ENCODE peak calls at places on chromosomes 7 and 10, in eight cellular contexts. N, P, F, B, R, Q, T and D are unnamed samples.

GRCh38 chr10:114753126-114753525 is 68.5 kb upstream of the FHIP2A start:
- DNase-seq in R (no peak), F (no peak), B (no peak), N (no peak), T (peak), P (no peak), Q (no peak), D (no peak)

GRCh38 chr7:23594879-23595604 is 2.1 kb upstream of the CCDC126 start:
- DNase-seq in N (no peak), F (no peak), Q (no peak), R (peak), P (no peak), T (peak), B (no peak), D (no peak)

GRCh38 chr7:108284349-108285017 is 154.3 kb upstream of the LAMB4 start:
- DNase-seq in F (no peak), P (no peak), T (no peak), B (no peak), Q (no peak), N (no peak), R (no peak), D (no peak)

GRCh38 chr7:138352570-138353461 is 107.2 kb upstream of the TRIM24 start:
- DNase-seq in Q (no peak), N (no peak), F (no peak), P (no peak), T (peak), B (no peak), R (no peak), D (no peak)

GRCh38 chr10:78651287-78651686 is 417.5 kb upstream of the ZMIZ1 start:
- DNase-seq in B (no peak), F (no peak), R (no peak), P (no peak), T (no peak), N (no peak), Q (no peak), D (no peak)

GRCh38 chr10:127905623-127906261 is 1.2 kb upstream of the PTPRE start:
- DNase-seq in R (no peak), B (no peak), T (no peak), F (no peak), N (no peak), Q (no peak), P (no peak), D (no peak)

GRCh38 chr10:22805304-22805703 is 90.9 kb upstream of the PIP4K2A start:
- DNase-seq in Q (no peak), R (no peak), N (no peak), B (no peak), F (no peak), P (peak), T (peak), D (no peak)

GRCh38 chr7:2894118-2894940 is 50.2 kb upstream of the GNA12 start:
- DNase-seq in Q (no peak), P (no peak), R (no peak), F (no peak), B (no peak), T (no peak), N (peak), D (no peak)

GRCh38 chr10:32981760-32982159 is 23.7 kb upstream of the ITGB1 start:
- DNase-seq in N (no peak), Q (peak), T (peak), F (no peak), P (no peak), R (no peak), B (no peak), D (no peak)

GRCh38 chr10:130761032-130761575 is 550.4 kb downstream of the TCERG1L start:
- DNase-seq in N (no peak), R (no peak), T (no peak), Q (no peak), P (no peak), B (no peak), F (no peak), D (no peak)

GRCh38 chr7:140625908-140626868 is 14.4 kb downstream of the DENND2A start:
- DNase-seq in B (peak), Q (no peak), P (peak), N (no peak), T (peak), R (peak), F (no peak), D (peak)

GRCh38 chr7:157000047-157000726 is 10.3 kb downstream of the MNX1 start:
- DNase-seq in R (no peak), N (peak), B (no peak), P (no peak), F (no peak), T (no peak), Q (no peak), D (no peak)

GRCh38 chr10:8513155-8514147 is 459.0 kb downstream of the GATA3 start:
- DNase-seq in B (no peak), T (no peak), F (no peak), N (no peak), Q (no peak), R (no peak), P (no peak), D (no peak)

GRCh38 chr10:102313221-102313896 is 68.0 kb downstream of the GBF1 start:
- DNase-seq in N (no peak), F (no peak), Q (peak), T (peak), P (no peak), R (no peak), B (no peak), D (no peak)

GRCh38 chr7:47945261-47946015 is 2.8 kb downstream of the PKD1L1 start:
- DNase-seq in B (peak), N (peak), T (peak), Q (peak), R (peak), F (peak), P (peak), D (peak)

GRCh38 chr7:141945356-141945755 is 1.4 kb downstream of the CLEC5A start:
- DNase-seq in R (peak), B (no peak), F (no peak), P (no peak), Q (no peak), N (no peak), T (no peak), D (no peak)

GRCh38 chr7:139918488-139918887 is 89.4 kb downstream of the TBXAS1 start:
- DNase-seq in T (peak), Q (no peak), B (no peak), P (no peak), R (no peak), N (no peak), F (no peak), D (no peak)

GRCh38 chr10:6059506-6059905 is 2.7 kb downstream of the IL2RA start:
- DNase-seq in R (no peak), F (no peak), T (no peak), N (no peak), Q (no peak), B (no peak), P (no peak), D (no peak)

GRCh38 chr10:10389182-10389581 is 628.5 kb upstream of the CELF2 start:
- DNase-seq in R (no peak), P (no peak), Q (no peak), B (no peak), T (no peak), N (no peak), F (no peak), D (no peak)

GRCh38 chr7:108535257-108535656 is 9.3 kb upstream of the PNPLA8 start:
- DNase-seq in N (no peak), T (no peak), R (no peak), P (no peak), Q (no peak), B (no peak), F (no peak), D (no peak)

GRCh38 chr10:89427629-89428028 is 13.3 kb downstream of the IFIT5 start:
- DNase-seq in N (no peak), P (no peak), Q (no peak), R (peak), F (no peak), B (no peak), T (peak), D (no peak)

GRCh38 chr10:3068201-3068967 is 1.0 kb downstream of the PFKP start:
- DNase-seq in F (no peak), P (peak), R (peak), B (peak), T (peak), Q (peak), N (no peak), D (peak)
- TF ChIP-seq CTCF in F (peak), P (no peak), R (no peak), B (no peak), T (peak), Q (no peak), N (no peak), D (peak)

GRCh38 chr10:125039354-125039769 is 97.4 kb downstream of the ZRANB1 start:
- DNase-seq in T (no peak), B (no peak), R (no peak), Q (no peak), N (no peak), P (no peak), F (no peak), D (no peak)

GRCh38 chr10:125041856-125042506 is 100.1 kb downstream of the ZRANB1 start:
- DNase-seq in R (no peak), F (no peak), Q (no peak), B (no peak), P (no peak), N (no peak), T (peak), D (no peak)

GRCh38 chr10:125035588-125036298 is 93.8 kb downstream of the ZRANB1 start:
- DNase-seq in R (no peak), P (no peak), F (no peak), Q (no peak), T (no peak), N (no peak), B (no peak), D (no peak)

GRCh38 chr10:125037145-125037544 is 95.2 kb downstream of the ZRANB1 start:
- DNase-seq in Q (no peak), F (no peak), B (no peak), T (peak), R (peak), N (no peak), P (no peak), D (no peak)

DNA sequence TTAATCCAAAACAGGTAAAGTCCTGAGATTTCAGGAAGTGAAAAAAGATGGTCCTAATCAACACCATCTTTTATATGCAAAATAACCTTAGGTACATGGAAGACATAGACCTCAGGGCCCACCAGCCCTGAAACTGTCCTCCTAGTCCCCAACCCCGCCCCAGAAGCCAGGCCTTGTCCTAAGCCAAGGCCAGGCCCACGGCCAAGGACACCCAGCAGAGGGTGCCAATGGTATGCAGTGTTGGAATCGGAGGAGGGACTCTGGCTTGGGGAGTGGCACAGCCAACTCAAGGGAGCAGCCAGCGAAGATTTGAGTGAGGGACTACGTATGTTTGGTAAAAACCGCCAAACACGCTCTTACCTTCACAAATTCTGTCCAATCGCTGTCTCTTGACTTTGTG is 96.7 kb downstream of the ZRANB1 start:
- DNase-seq in T (no peak), B (no peak), F (no peak), N (peak), Q (no peak), P (peak), R (no peak), D (no peak)
- TF ChIP-seq CTCF in T (peak), B (no peak), F (no peak), N (no peak), Q (no peak), P (no peak), R (peak), D (no peak)

GRCh38 chr10:132395704-132396494 is 1.1 kb upstream of the PWWP2B start:
- DNase-seq in B (no peak), R (no peak), Q (peak), F (peak), T (peak), P (no peak), N (no peak), D (peak)

GRCh38 chr10:132397671-132398565 is 918 bp downstream of the PWWP2B start:
- DNase-seq in T (peak), N (peak), Q (no peak), B (no peak), P (no peak), F (no peak), R (peak), D (no peak)

GRCh38 chr10:132394936-132395703 is 1.9 kb upstream of the PWWP2B start:
- DNase-seq in N (no peak), Q (no peak), B (no peak), T (no peak), P (no peak), F (no peak), R (no peak), D (no peak)

GRCh38 chr10:132397036-132397541 is at the start of gene PWWP2B:
- DNase-seq in B (no peak), R (no peak), F (no peak), P (no peak), N (peak), Q (peak), T (peak), D (peak)

DNA sequence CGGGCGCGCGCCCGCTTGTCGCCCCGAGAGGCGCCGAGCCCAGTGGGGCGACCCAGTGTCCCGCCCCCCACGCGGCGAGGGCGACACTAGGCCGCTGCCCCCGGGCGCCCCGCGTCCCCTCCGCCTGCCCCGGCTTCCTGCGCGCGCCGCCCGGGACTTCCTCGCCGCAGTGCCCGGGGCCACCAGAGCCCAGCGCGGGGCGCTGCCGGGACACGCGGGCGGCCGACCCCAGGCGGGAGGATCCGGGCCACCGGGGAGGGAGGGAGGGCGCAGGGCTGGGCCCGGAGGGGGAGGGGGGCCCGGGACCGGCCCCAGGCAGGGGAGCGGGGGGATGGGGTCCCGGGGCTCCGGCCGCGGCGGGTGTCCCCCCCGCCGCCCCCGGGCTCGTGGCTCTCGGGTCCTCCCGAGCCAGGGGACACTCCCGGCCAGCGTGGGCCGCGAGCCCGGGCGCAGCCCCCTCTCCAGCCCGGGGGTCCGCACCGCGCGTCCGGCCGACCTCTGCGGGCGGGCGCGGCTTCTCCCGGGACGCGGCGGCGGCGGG is 435 bp upstream of the PWWP2B start:
- DNase-seq in T (peak), P (no peak), N (peak), F (peak), Q (peak), B (no peak), R (no peak), D (peak)
- TF ChIP-seq CTCF in T (peak), P (no peak), N (no peak), F (peak), Q (no peak), B (peak), R (no peak), D (peak)

GRCh38 chr10:106278385-106278784 is 886.1 kb downstream of the SORCS1 start:
- DNase-seq in P (no peak), B (no peak), N (no peak), R (no peak), Q (no peak), T (no peak), F (no peak), D (no peak)
- TF ChIP-seq CTCF in P (no peak), B (no peak), N (no peak), R (peak), Q (no peak), T (peak), F (peak), D (no peak)